ENCODE peak calls at places on chromosomes 16 and 17, in seven cellular contexts. O is Peyer's patch, N is mesenchymal stem cell, H is anterior cingulate cortex, M is hypothalamus, F is AML-193, S is GM10248. D is an unnamed sample.

GRCh38 chr16:31860508-31860907 is 13.1 kb upstream of the ZNF267 start:
- DNase-seq in H (no peak), O (no peak), N (no peak), F (no peak), M (no peak), S (no peak), D (no peak)

GRCh38 chr16:53456625-53457024 is 22.4 kb downstream of the RBL2 start:
- DNase-seq in O (no peak), M (no peak), H (no peak), S (no peak), F (no peak), N (no peak), D (no peak)

GRCh38 chr17:36072431-36073121 is 8.5 kb downstream of the CCL18 start:
- DNase-seq in M (no peak), O (peak; percentile 79), N (peak; percentile 33), H (no peak), F (peak; percentile 36), S (peak; percentile 77), D (no peak)

GRCh38 chr17:17183744-17184143 is 22.4 kb downstream of the PLD6 start:
- DNase-seq in F (no peak), M (no peak), H (no peak), N (no peak), O (no peak), S (no peak), D (no peak)

GRCh38 chr16:85394511-85395206 is 218.5 kb upstream of the GSE1 start:
- DNase-seq in O (peak; percentile 31), M (no peak), N (no peak), H (no peak), F (no peak), S (no peak), D (no peak)

GRCh38 chr16:11621920-11622651 is 35.4 kb upstream of the LITAF start:
- DNase-seq in N (no peak), S (peak; percentile 46), O (no peak), F (no peak), H (no peak), M (no peak), D (no peak)

GRCh38 chr17:75475851-75476250 is 19.4 kb downstream of the TMEM94 start:
- DNase-seq in O (no peak), S (no peak), N (no peak), M (no peak), H (peak; percentile 54), F (no peak), D (no peak)

GRCh38 chr17:7440823-7441174 is 1.5 kb downstream of the FGF11 start:
- DNase-seq in H (no peak), O (no peak), M (no peak), F (no peak), N (peak; percentile 41), S (peak; percentile 78), D (peak; percentile 21)

GRCh38 chr17:55769625-55770000 is 18.8 kb downstream of the PCTP start:
- DNase-seq in H (no peak), N (peak; percentile 89), F (peak; percentile 25), M (no peak), S (no peak), O (no peak), D (no peak)

GRCh38 chr16:85490971-85491771 is 122.0 kb upstream of the GSE1 start:
- DNase-seq in N (no peak), H (no peak), S (peak; percentile 79), O (peak; percentile 75), F (peak; percentile 8), M (no peak), D (no peak)

GRCh38 chr16:1494711-1495110 is 1.6 kb downstream of the TELO2 start:
- DNase-seq in O (no peak), M (no peak), F (no peak), S (no peak), N (no peak), H (no peak), D (no peak)

GRCh38 chr16:4936181-4936990 is 562 bp downstream of the PPL start:
- DNase-seq in F (no peak), N (no peak), M (no peak), O (peak; percentile 53), S (no peak), H (no peak), D (no peak)

GRCh38 chr17:901964-902363 is 77.6 kb downstream of the NXN start:
- DNase-seq in O (no peak), F (no peak), N (no peak), H (no peak), S (no peak), M (no peak), D (no peak)

GRCh38 chr17:80453126-80453979 is 23.1 kb downstream of the NPTX1 start:
- DNase-seq in S (no peak), O (no peak), F (no peak), H (no peak), M (no peak), N (no peak), D (no peak)

GRCh38 chr16:24577167-24577566 is 37.8 kb downstream of the RBBP6 start:
- DNase-seq in H (no peak), N (no peak), S (no peak), O (no peak), F (no peak), M (no peak), D (no peak)

GRCh38 chr17:45983614-45984310 is 15.3 kb upstream of the STH start:
- DNase-seq in N (no peak), M (no peak), H (no peak), S (no peak), O (no peak), F (no peak), D (no peak)

GRCh38 chr16:84878770-84879169 is 59.0 kb downstream of the CRISPLD2 start:
- DNase-seq in H (no peak), F (no peak), M (no peak), O (no peak), N (no peak), S (no peak), D (no peak)

GRCh38 chr16:12215302-12216105 is 239.0 kb downstream of the SNX29 start:
- DNase-seq in H (no peak), S (no peak), O (peak; percentile 87), M (no peak), F (no peak), N (no peak), D (no peak)

GRCh38 chr17:7060165-7060890 is 16.4 kb upstream of the SLC16A11 start:
- DNase-seq in H (no peak), F (no peak), M (no peak), N (peak; percentile 47), O (no peak), S (no peak), D (no peak)

GRCh38 chr17:78925234-78925633 is at the start of gene TIMP2:
- DNase-seq in M (peak; percentile 72), F (peak; percentile 81), S (peak; percentile 77), H (peak; percentile 88), O (peak; percentile 91), N (peak; percentile 86), D (peak; percentile 88)

GRCh38 chr16:1174477-1175357 is 21.8 kb downstream of the CACNA1H start:
- DNase-seq in M (no peak), N (peak; percentile 41), O (no peak), F (no peak), S (no peak), H (no peak), D (no peak)

GRCh38 chr16:1035066-1035415 is 37.5 kb upstream of the SSTR5 start:
- DNase-seq in S (no peak), O (no peak), F (no peak), M (no peak), H (peak; percentile 83), N (no peak), D (peak; percentile 56)

GRCh38 chr16:14658063-14658462 is 25.3 kb downstream of the BFAR start:
- DNase-seq in O (no peak), S (peak; percentile 48), N (no peak), F (no peak), H (no peak), M (no peak), D (no peak)

GRCh38 chr16:55955845-55956244 is 80.7 kb upstream of the CES5A start:
- DNase-seq in M (no peak), F (no peak), S (no peak), H (peak; percentile 75), N (no peak), O (no peak), D (peak; percentile 13)

GRCh38 chr16:29784157-29784556 is 6.1 kb downstream of the ZG16 start:
- DNase-seq in O (no peak), M (no peak), F (no peak), N (no peak), H (no peak), S (no peak), D (no peak)

GRCh38 chr17:58913971-58914769 is 158.5 kb downstream of the PPM1E start:
- DNase-seq in M (no peak), N (peak; percentile 53), S (no peak), O (no peak), H (no peak), F (no peak), D (no peak)

GRCh38 chr17:27379863-27380533 is 76.2 kb upstream of the KSR1 start:
- DNase-seq in H (peak; percentile 60), N (no peak), S (no peak), M (peak; percentile 42), F (no peak), O (peak; percentile 60), D (peak; percentile 68)

GRCh38 chr17:61451538-61452300 is 503 bp upstream of the TBX4 start:
- DNase-seq in O (no peak), S (no peak), F (no peak), H (no peak), N (no peak), M (no peak), D (no peak)

GRCh38 chr16:23071202-23072083 is 77.8 kb downstream of the USP31 start:
- DNase-seq in M (no peak), O (no peak), F (no peak), S (no peak), H (no peak), N (no peak), D (no peak)

GRCh38 chr17:31571124-31571892 is 179.8 kb downstream of the RAB11FIP4 start:
- DNase-seq in M (no peak), N (peak; percentile 60), S (no peak), H (no peak), O (peak; percentile 69), F (no peak), D (no peak)

GRCh38 chr16:57781741-57782606 is 20.3 kb downstream of the KIFC3 start:
- DNase-seq in M (no peak), O (no peak), H (no peak), S (no peak), N (peak; percentile 48), F (no peak), D (no peak)

GRCh38 chr16:82105107-82105506 is 64.9 kb downstream of the MPHOSPH6 start:
- DNase-seq in N (no peak), O (no peak), H (no peak), F (no peak), M (no peak), S (no peak), D (no peak)

GRCh38 chr17:49582789-49583188 is 7.1 kb downstream of the NXPH3 start:
- DNase-seq in F (no peak), N (no peak), S (no peak), H (no peak), O (no peak), M (no peak), D (no peak)

GRCh38 chr16:66515543-66516171 is 34.3 kb downstream of the TK2 start:
- DNase-seq in N (peak; percentile 66), F (peak; percentile 18), H (peak; percentile 31), S (no peak), M (no peak), O (peak; percentile 46), D (no peak)

GRCh38 chr16:51161440-51162195 is 10.5 kb upstream of the SALL1 start:
- DNase-seq in H (no peak), F (no peak), M (no peak), O (no peak), S (no peak), N (peak; percentile 48), D (no peak)

GRCh38 chr17:82281502-82282238 is 8.2 kb upstream of the CSNK1D start:
- DNase-seq in S (no peak), O (peak; percentile 75), H (no peak), N (no peak), M (no peak), F (no peak), D (no peak)

D was measured in midbrain.